ENCODE peak calls at places on chromosomes 6 and 20, in five cellular contexts. One of them, this sample, is unnamed.

GRCh38 chr6:111015656-111016190 is 33.9 kb downstream of the RPF2 start:
- DNase-seq in pancreas: no peak
- DNase-seq in fibroblast of pulmonary artery: no peak
- DNase-seq in AG04449: no peak
- DNase-seq in HL-60: no peak
- DNase-seq in this sample: no peak

GRCh38 chr6:17013701-17014100 is 88.1 kb upstream of the STMND1 start:
- DNase-seq in AG04449: no peak
- DNase-seq in fibroblast of pulmonary artery: peak; percentile 72
- DNase-seq in pancreas: no peak
- DNase-seq in HL-60: no peak
- DNase-seq in this sample: no peak

GRCh38 chr6:89433637-89434499 is 916 bp downstream of the ANKRD6 start:
- DNase-seq in fibroblast of pulmonary artery: no peak
- DNase-seq in HL-60: no peak
- DNase-seq in pancreas: peak; percentile 67
- DNase-seq in AG04449: no peak
- DNase-seq in this sample: peak; percentile 11

GRCh38 chr6:131532476-131533108 is 40.4 kb upstream of the ARG1 start:
- DNase-seq in fibroblast of pulmonary artery: no peak
- DNase-seq in AG04449: no peak
- DNase-seq in HL-60: no peak
- DNase-seq in pancreas: no peak
- DNase-seq in this sample: no peak

GRCh38 chr6:116547358-116547757 is 1.9 kb upstream of the TRAPPC3L start:
- DNase-seq in HL-60: no peak
- DNase-seq in fibroblast of pulmonary artery: no peak
- DNase-seq in AG04449: no peak
- DNase-seq in pancreas: no peak
- DNase-seq in this sample: no peak

GRCh38 chr6:136317023-136317649 is 27.5 kb upstream of the BCLAF1 start:
- DNase-seq in pancreas: no peak
- DNase-seq in AG04449: no peak
- DNase-seq in HL-60: peak; percentile 7
- DNase-seq in fibroblast of pulmonary artery: peak; percentile 83
- DNase-seq in this sample: no peak

GRCh38 chr6:140871911-140872310 is 1260.8 kb upstream of the GJE1 start:
- DNase-seq in AG04449: no peak
- DNase-seq in pancreas: no peak
- DNase-seq in HL-60: no peak
- DNase-seq in fibroblast of pulmonary artery: peak; percentile 20
- DNase-seq in this sample: no peak

GRCh38 chr6:31970604-31971271 is 1.2 kb downstream of the DXO start:
- DNase-seq in AG04449: no peak
- DNase-seq in HL-60: no peak
- DNase-seq in pancreas: peak; percentile 64
- DNase-seq in fibroblast of pulmonary artery: no peak
- DNase-seq in this sample: no peak

GRCh38 chr6:158642097-158642601 is 2.4 kb downstream of the DYNLT1 start:
- DNase-seq in fibroblast of pulmonary artery: peak; percentile 78
- DNase-seq in pancreas: no peak
- DNase-seq in HL-60: no peak
- DNase-seq in AG04449: no peak
- DNase-seq in this sample: no peak

GRCh38 chr20:20710847-20711315 is 1.6 kb downstream of the RALGAPA2 start:
- DNase-seq in fibroblast of pulmonary artery: no peak
- DNase-seq in AG04449: no peak
- DNase-seq in pancreas: no peak
- DNase-seq in HL-60: peak; percentile 66
- DNase-seq in this sample: peak; percentile 72

GRCh38 chr20:3134151-3134550 is 25.5 kb downstream of the FASTKD5 start:
- DNase-seq in HL-60: no peak
- DNase-seq in fibroblast of pulmonary artery: no peak
- DNase-seq in AG04449: no peak
- DNase-seq in pancreas: no peak
- DNase-seq in this sample: no peak

GRCh38 chr6:16690244-16691142 is 70.8 kb downstream of the ATXN1 start:
- DNase-seq in AG04449: no peak
- DNase-seq in pancreas: no peak
- DNase-seq in fibroblast of pulmonary artery: peak; percentile 91
- DNase-seq in HL-60: no peak
- DNase-seq in this sample: no peak

GRCh38 chr20:10313701-10314100 is 95.1 kb downstream of the SNAP25 start:
- DNase-seq in fibroblast of pulmonary artery: no peak
- DNase-seq in AG04449: no peak
- DNase-seq in HL-60: no peak
- DNase-seq in pancreas: no peak
- DNase-seq in this sample: no peak

GRCh38 chr6:159606786-159607185 is 86.3 kb downstream of the SOD2 start:
- DNase-seq in AG04449: no peak
- DNase-seq in HL-60: no peak
- DNase-seq in pancreas: no peak
- DNase-seq in fibroblast of pulmonary artery: no peak
- DNase-seq in this sample: no peak

GRCh38 chr6:64301307-64302236 is 666.0 kb downstream of the PHF3 start:
- DNase-seq in fibroblast of pulmonary artery: no peak
- DNase-seq in pancreas: no peak
- DNase-seq in AG04449: no peak
- DNase-seq in HL-60: no peak
- DNase-seq in this sample: no peak

GRCh38 chr6:4567141-4567540 is 209.1 kb upstream of the CDYL start:
- DNase-seq in fibroblast of pulmonary artery: peak; percentile 44
- DNase-seq in pancreas: no peak
- DNase-seq in HL-60: no peak
- DNase-seq in AG04449: no peak
- DNase-seq in this sample: no peak

GRCh38 chr20:2244993-2245392 is 50.8 kb upstream of the TGM3 start:
- DNase-seq in AG04449: no peak
- DNase-seq in fibroblast of pulmonary artery: no peak
- DNase-seq in HL-60: no peak
- DNase-seq in pancreas: no peak
- DNase-seq in this sample: no peak

GRCh38 chr6:137391061-137391814 is 103.0 kb downstream of the OLIG3 start:
- DNase-seq in HL-60: no peak
- DNase-seq in AG04449: no peak
- DNase-seq in pancreas: no peak
- DNase-seq in fibroblast of pulmonary artery: no peak
- DNase-seq in this sample: no peak

GRCh38 chr6:86856937-86857563 is 80.3 kb upstream of the HTR1E start:
- DNase-seq in AG04449: no peak
- DNase-seq in pancreas: no peak
- DNase-seq in fibroblast of pulmonary artery: peak; percentile 40
- DNase-seq in HL-60: no peak
- DNase-seq in this sample: peak; percentile 72

GRCh38 chr6:29737707-29738630 is 14.7 kb downstream of the HLA-F start:
- DNase-seq in HL-60: peak; percentile 7
- DNase-seq in pancreas: no peak
- DNase-seq in fibroblast of pulmonary artery: peak; percentile 82
- DNase-seq in AG04449: no peak
- DNase-seq in this sample: peak; percentile 93

GRCh38 chr20:59371429-59371828 is 71.0 kb downstream of the EDN3 start:
- DNase-seq in fibroblast of pulmonary artery: no peak
- DNase-seq in AG04449: no peak
- DNase-seq in pancreas: no peak
- DNase-seq in HL-60: no peak
- DNase-seq in this sample: no peak

GRCh38 chr20:4998160-4998651 is 3.1 kb downstream of the SLC23A2 start:
- DNase-seq in HL-60: peak; percentile 28
- DNase-seq in fibroblast of pulmonary artery: no peak
- DNase-seq in AG04449: no peak
- DNase-seq in pancreas: no peak
- DNase-seq in this sample: no peak

GRCh38 chr20:49270177-49270576 is 7.7 kb downstream of the ZNFX1 start:
- DNase-seq in pancreas: no peak
- DNase-seq in HL-60: no peak
- DNase-seq in AG04449: no peak
- DNase-seq in fibroblast of pulmonary artery: no peak
- DNase-seq in this sample: no peak
- H3K4me3 ChIP-seq in pancreas: no peak overlapping the region
- H3K4me3 ChIP-seq in HL-60: no peak overlapping the region
- H3K4me3 ChIP-seq in AG04449: no peak overlapping the region
- H3K4me3 ChIP-seq in fibroblast of pulmonary artery: no peak overlapping the region
- H3K4me3 ChIP-seq in this sample: no peak overlapping the region

GRCh38 chr6:19204445-19204844 is 632.7 kb upstream of the ID4 start:
- DNase-seq in pancreas: no peak
- DNase-seq in fibroblast of pulmonary artery: peak; percentile 21
- DNase-seq in HL-60: no peak
- DNase-seq in AG04449: no peak
- DNase-seq in this sample: no peak
- TF ChIP-seq CTCF in pancreas: no peak
- TF ChIP-seq CTCF in fibroblast of pulmonary artery: peak; percentile 30
- TF ChIP-seq CTCF in HL-60: no peak
- TF ChIP-seq CTCF in AG04449: no peak
- TF ChIP-seq CTCF in this sample: no peak

GRCh38 chr6:149988550-149989336 is 25.0 kb downstream of the ULBP1 start:
- DNase-seq in pancreas: no peak
- DNase-seq in HL-60: no peak
- DNase-seq in AG04449: no peak
- DNase-seq in fibroblast of pulmonary artery: no peak
- DNase-seq in this sample: no peak
- H3K4me3 ChIP-seq in pancreas: no peak overlapping the region
- H3K4me3 ChIP-seq in HL-60: no peak overlapping the region
- H3K4me3 ChIP-seq in AG04449: no peak overlapping the region
- H3K4me3 ChIP-seq in fibroblast of pulmonary artery: no peak overlapping the region
- H3K4me3 ChIP-seq in this sample: no peak overlapping the region

DNA sequence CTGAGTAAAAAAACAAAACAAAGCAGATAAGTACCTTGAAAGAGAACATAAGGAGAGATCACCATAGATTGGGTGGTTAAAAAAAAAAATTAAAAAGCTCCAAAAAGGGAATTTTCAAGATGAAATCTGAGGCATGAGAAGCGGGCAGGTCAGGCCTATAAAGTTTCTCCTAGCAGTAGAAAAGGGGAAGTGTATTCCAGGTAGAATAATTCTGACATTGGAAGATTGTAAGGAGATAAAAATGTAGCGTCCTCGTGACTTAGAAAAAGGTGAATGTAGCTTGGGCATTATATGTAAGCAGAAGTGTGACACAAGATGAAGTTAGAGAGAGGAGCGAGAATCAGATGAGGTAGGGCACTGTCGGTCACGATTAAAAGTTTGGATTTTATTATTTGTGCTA is 9.1 kb upstream of the ADGRB3 start:
- DNase-seq in fibroblast of pulmonary artery: no peak
- DNase-seq in pancreas: no peak
- DNase-seq in HL-60: no peak
- DNase-seq in AG04449: no peak
- DNase-seq in this sample: no peak
- TF ChIP-seq CTCF in fibroblast of pulmonary artery: no peak
- TF ChIP-seq CTCF in pancreas: no peak
- TF ChIP-seq CTCF in HL-60: no peak
- TF ChIP-seq CTCF in AG04449: no peak
- TF ChIP-seq CTCF in this sample: no peak

DNA sequence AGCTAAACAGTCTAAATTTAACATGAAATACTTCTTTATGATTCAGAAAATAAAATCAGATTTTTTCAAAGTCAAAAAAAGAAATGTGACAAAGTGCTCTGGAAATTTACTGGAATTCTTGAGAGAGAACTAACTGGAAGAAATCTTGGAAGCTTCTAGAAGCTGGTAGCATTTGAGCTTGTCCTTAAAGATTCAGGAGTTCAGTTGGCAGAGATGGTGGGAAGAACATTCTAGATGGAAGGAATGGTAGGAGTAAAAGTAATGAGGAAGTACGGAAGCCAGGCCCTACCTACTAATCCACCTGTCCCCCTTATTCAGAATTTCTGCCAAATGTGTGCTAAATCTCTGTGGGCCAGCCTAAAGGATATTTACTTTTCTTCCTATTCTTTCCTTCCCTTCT is 21.2 kb downstream of the RALY start:
- DNase-seq in pancreas: no peak
- DNase-seq in HL-60: no peak
- DNase-seq in AG04449: no peak
- DNase-seq in fibroblast of pulmonary artery: no peak
- DNase-seq in this sample: no peak
- H3K4me3 ChIP-seq in pancreas: no peak overlapping the region
- H3K4me3 ChIP-seq in HL-60: no peak overlapping the region
- H3K4me3 ChIP-seq in AG04449: no peak overlapping the region
- H3K4me3 ChIP-seq in fibroblast of pulmonary artery: no peak overlapping the region
- H3K4me3 ChIP-seq in this sample: no peak overlapping the region

DNA sequence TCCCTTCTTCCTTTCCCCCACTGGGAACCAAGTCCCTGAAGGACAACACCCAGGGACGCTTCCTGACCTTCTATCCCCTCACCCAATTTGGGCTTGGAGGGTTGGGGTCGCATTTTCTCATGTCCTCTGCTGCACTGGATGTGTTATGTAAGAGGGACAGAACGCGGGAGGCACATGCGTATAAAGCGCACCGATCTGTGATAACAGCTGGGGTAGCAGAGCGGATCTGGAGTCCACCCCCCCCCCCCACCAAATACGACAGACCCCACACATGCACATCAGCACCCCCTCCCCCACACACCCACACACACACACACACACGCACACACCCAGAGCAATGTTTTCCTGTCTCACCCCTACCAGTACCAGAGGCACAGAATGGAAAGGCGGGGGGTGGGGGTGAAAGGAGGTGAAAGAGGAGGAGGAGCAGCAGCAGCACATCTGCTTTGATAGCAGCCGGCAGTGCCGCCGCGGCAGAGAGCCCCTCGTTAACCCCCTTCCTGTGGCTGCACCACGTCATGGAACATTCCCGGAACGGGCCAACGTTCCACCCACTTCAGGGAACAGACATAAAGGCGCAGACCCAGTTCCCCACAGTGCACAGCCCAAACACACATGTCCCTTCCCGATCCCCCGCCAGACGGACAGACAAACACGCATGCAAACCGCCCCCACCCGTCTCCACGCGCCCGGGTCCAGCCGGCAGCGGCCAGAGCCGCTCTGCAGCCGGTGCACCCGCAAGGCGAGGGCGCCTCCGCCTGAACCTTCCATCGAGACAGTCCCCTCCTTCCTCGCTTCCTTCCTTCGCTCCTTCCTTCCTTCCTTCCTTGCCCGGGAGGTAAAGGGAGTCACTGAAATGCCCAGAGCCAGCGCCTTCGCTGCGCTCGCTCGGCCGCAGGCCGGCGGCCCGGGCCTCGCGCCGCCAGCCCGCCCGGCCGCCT is 580 bp downstream of the HIVEP2 start:
- DNase-seq in HL-60: peak; percentile 71
- DNase-seq in AG04449: no peak
- DNase-seq in fibroblast of pulmonary artery: peak; percentile 95
- DNase-seq in pancreas: peak; percentile 89
- DNase-seq in this sample: peak; percentile 94
- TF ChIP-seq CTCF in HL-60: no peak
- TF ChIP-seq CTCF in AG04449: no peak
- TF ChIP-seq CTCF in fibroblast of pulmonary artery: no peak
- TF ChIP-seq CTCF in pancreas: no peak
- TF ChIP-seq CTCF in this sample: no peak

GRCh38 chr6:19417713-19418112 is 419.5 kb upstream of the ID4 start:
- DNase-seq in HL-60: no peak
- DNase-seq in fibroblast of pulmonary artery: peak; percentile 33
- DNase-seq in pancreas: no peak
- DNase-seq in AG04449: no peak
- DNase-seq in this sample: no peak
- H3K4me3 ChIP-seq in HL-60: no peak overlapping the region
- H3K4me3 ChIP-seq in fibroblast of pulmonary artery: no peak overlapping the region
- H3K4me3 ChIP-seq in pancreas: no peak overlapping the region
- H3K4me3 ChIP-seq in AG04449: no peak overlapping the region
- H3K4me3 ChIP-seq in this sample: no peak overlapping the region

This sample was measured in mucosa of descending colon.